ENCODE peak calls at places on chromosomes 16 and 17, in five cellular contexts. One of them, this sample, is unnamed.

GRCh38 chr16:17426451-17426850 is 44.3 kb downstream of the XYLT1 start:
- DNase-seq in IMR-90: no peak
- DNase-seq in heart right ventricle: no peak
- DNase-seq in GM13977: no peak
- DNase-seq in adrenal gland: no peak
- DNase-seq in this sample: no peak

GRCh38 chr16:19166500-19166899 is 1.5 kb upstream of the SYT17 start:
- DNase-seq in adrenal gland: no peak
- DNase-seq in IMR-90: no peak
- DNase-seq in heart right ventricle: no peak
- DNase-seq in GM13977: no peak
- DNase-seq in this sample: no peak

GRCh38 chr17:8154608-8155152 is 2.5 kb upstream of the PER1 start:
- DNase-seq in GM13977: no peak
- DNase-seq in adrenal gland: no peak
- DNase-seq in heart right ventricle: no peak
- DNase-seq in IMR-90: no peak
- DNase-seq in this sample: no peak

GRCh38 chr16:2586241-2586640 is 48.4 kb downstream of the PDPK1 start:
- DNase-seq in GM13977: no peak
- DNase-seq in adrenal gland: no peak
- DNase-seq in IMR-90: no peak
- DNase-seq in heart right ventricle: no peak
- DNase-seq in this sample: no peak

GRCh38 chr16:7013990-7014389 is 318.7 kb upstream of the RBFOX1 start:
- DNase-seq in IMR-90: peak
- DNase-seq in GM13977: no peak
- DNase-seq in heart right ventricle: no peak
- DNase-seq in adrenal gland: no peak
- DNase-seq in this sample: peak

GRCh38 chr17:82568997-82569393 is 49.5 kb downstream of the FOXK2 start:
- DNase-seq in adrenal gland: no peak
- DNase-seq in IMR-90: no peak
- DNase-seq in heart right ventricle: no peak
- DNase-seq in GM13977: no peak
- DNase-seq in this sample: no peak

GRCh38 chr17:59641799-59642484 is 22.2 kb downstream of the CLTC start:
- DNase-seq in IMR-90: no peak
- DNase-seq in GM13977: peak
- DNase-seq in adrenal gland: no peak
- DNase-seq in heart right ventricle: no peak
- DNase-seq in this sample: no peak

GRCh38 chr16:85004587-85005205 is 6.6 kb downstream of the ZDHHC7 start:
- DNase-seq in IMR-90: peak
- DNase-seq in adrenal gland: no peak
- DNase-seq in GM13977: no peak
- DNase-seq in heart right ventricle: no peak
- DNase-seq in this sample: peak

GRCh38 chr16:48526058-48526957 is 83.7 kb downstream of the N4BP1 start:
- DNase-seq in heart right ventricle: no peak
- DNase-seq in GM13977: peak
- DNase-seq in IMR-90: no peak
- DNase-seq in adrenal gland: no peak
- DNase-seq in this sample: no peak
- TF ChIP-seq CTCF in heart right ventricle: no peak
- TF ChIP-seq CTCF in GM13977: peak
- TF ChIP-seq CTCF in IMR-90: peak
- TF ChIP-seq CTCF in adrenal gland: no peak
- TF ChIP-seq CTCF in this sample: peak

DNA sequence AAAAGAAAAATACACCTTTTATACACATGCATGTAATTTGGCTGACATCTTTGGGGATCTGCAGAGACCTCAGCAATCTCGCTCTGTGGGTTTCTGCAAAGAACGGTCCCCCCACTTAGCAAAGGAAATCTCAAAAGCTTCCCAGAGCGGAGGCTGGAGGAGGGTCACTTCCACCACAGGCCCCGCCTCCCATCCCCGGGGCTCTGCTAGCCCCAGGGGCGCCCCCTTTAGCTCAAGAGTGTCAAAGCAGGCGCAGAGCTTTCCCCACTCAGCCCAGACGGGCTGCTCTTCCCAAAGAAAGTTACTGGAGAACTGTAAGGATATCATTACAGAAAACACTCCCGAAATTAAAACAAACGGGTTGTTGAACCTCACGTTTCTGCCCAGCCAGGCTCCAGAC is 11.4 kb downstream of the SLC13A5 start:
- DNase-seq in heart right ventricle: no peak
- DNase-seq in GM13977: peak
- DNase-seq in IMR-90: no peak
- DNase-seq in adrenal gland: no peak
- DNase-seq in this sample: peak
- TF ChIP-seq CTCF in heart right ventricle: peak
- TF ChIP-seq CTCF in GM13977: peak
- TF ChIP-seq CTCF in IMR-90: peak
- TF ChIP-seq CTCF in adrenal gland: peak
- TF ChIP-seq CTCF in this sample: peak

DNA sequence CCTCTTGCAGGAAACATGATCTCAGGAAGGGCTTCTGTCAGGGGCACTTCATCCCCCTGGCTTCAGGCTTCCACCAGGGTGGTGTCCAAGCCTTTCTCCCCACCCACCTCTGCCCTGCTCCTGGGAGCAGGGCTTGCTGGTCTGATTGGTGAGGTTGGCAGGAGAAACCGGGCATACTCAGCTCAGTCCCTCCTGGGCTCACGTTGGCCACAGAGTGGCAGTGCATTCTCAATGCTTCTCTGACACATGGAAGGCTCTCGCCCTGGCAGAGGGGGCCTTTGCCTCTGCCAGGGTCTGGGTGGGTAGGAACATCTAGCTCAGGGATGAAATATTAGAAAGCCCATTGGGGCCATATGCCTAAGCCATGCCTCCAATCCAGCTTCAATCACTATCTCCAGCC is 142.8 kb downstream of the AXIN2 start:
- DNase-seq in heart right ventricle: no peak
- DNase-seq in IMR-90: no peak
- DNase-seq in adrenal gland: no peak
- DNase-seq in GM13977: no peak
- DNase-seq in this sample: no peak
- TF ChIP-seq CTCF in heart right ventricle: peak
- TF ChIP-seq CTCF in IMR-90: no peak
- TF ChIP-seq CTCF in adrenal gland: no peak
- TF ChIP-seq CTCF in GM13977: no peak
- TF ChIP-seq CTCF in this sample: no peak

GRCh38 chr17:75407655-75408352 is 2.3 kb upstream of the GRB2 start:
- DNase-seq in heart right ventricle: no peak
- DNase-seq in adrenal gland: no peak
- DNase-seq in IMR-90: no peak
- DNase-seq in GM13977: no peak
- DNase-seq in this sample: no peak
- TF ChIP-seq CTCF in heart right ventricle: no peak
- TF ChIP-seq CTCF in adrenal gland: no peak
- TF ChIP-seq CTCF in IMR-90: no peak
- TF ChIP-seq CTCF in GM13977: no peak
- TF ChIP-seq CTCF in this sample: no peak

GRCh38 chr16:78800535-78800934 is 701.1 kb downstream of the WWOX start:
- DNase-seq in GM13977: no peak
- DNase-seq in adrenal gland: no peak
- DNase-seq in IMR-90: no peak
- DNase-seq in heart right ventricle: no peak
- DNase-seq in this sample: no peak
- TF ChIP-seq CTCF in GM13977: no peak
- TF ChIP-seq CTCF in adrenal gland: no peak
- TF ChIP-seq CTCF in IMR-90: no peak
- TF ChIP-seq CTCF in heart right ventricle: no peak
- TF ChIP-seq CTCF in this sample: peak

GRCh38 chr17:38864636-38865398 is 5.0 kb upstream of the LASP1 start:
- DNase-seq in adrenal gland: no peak
- DNase-seq in GM13977: no peak
- DNase-seq in IMR-90: peak
- DNase-seq in heart right ventricle: no peak
- DNase-seq in this sample: peak
- TF ChIP-seq CTCF in adrenal gland: no peak
- TF ChIP-seq CTCF in GM13977: no peak
- TF ChIP-seq CTCF in IMR-90: peak
- TF ChIP-seq CTCF in heart right ventricle: peak
- TF ChIP-seq CTCF in this sample: peak